ENCODE peak calls at places on chromosomes 13 and 19, in nine cellular contexts. One of them, this sample, is unnamed.

GRCh38 chr19:13764101-13764807 is at the start of gene MRI1:
- DNase-seq in fibroblast of lung: peak
- DNase-seq in mesenchymal stem cell: peak
- DNase-seq in kidney: peak
- DNase-seq in neural progenitor cell: peak
- DNase-seq in endodermal cell: peak
- DNase-seq in mammary epithelial cell: peak
- DNase-seq in PC-3: peak
- DNase-seq in trophoblast cell: peak
- DNase-seq in this sample: peak

GRCh38 chr19:18833141-18833476 is 1.4 kb downstream of the UPF1 start:
- DNase-seq in mammary epithelial cell: no peak
- DNase-seq in fibroblast of lung: peak
- DNase-seq in PC-3: peak
- DNase-seq in endodermal cell: no peak
- DNase-seq in neural progenitor cell: no peak
- DNase-seq in mesenchymal stem cell: peak
- DNase-seq in trophoblast cell: peak
- DNase-seq in kidney: no peak
- DNase-seq in this sample: no peak

GRCh38 chr13:110006304-110006703 is 219.9 kb upstream of the IRS2 start:
- DNase-seq in fibroblast of lung: no peak
- DNase-seq in endodermal cell: no peak
- DNase-seq in kidney: no peak
- DNase-seq in mammary epithelial cell: peak
- DNase-seq in neural progenitor cell: no peak
- DNase-seq in mesenchymal stem cell: no peak
- DNase-seq in PC-3: peak
- DNase-seq in trophoblast cell: peak
- DNase-seq in this sample: peak

GRCh38 chr19:21423057-21424041 is 26.4 kb downstream of the ZNF493 start:
- DNase-seq in kidney: no peak
- DNase-seq in mesenchymal stem cell: no peak
- DNase-seq in fibroblast of lung: no peak
- DNase-seq in PC-3: no peak
- DNase-seq in endodermal cell: no peak
- DNase-seq in trophoblast cell: peak
- DNase-seq in mammary epithelial cell: no peak
- DNase-seq in neural progenitor cell: no peak
- DNase-seq in this sample: no peak

GRCh38 chr13:42990147-42990990 is 1.7 kb downstream of the EPSTI1 start:
- DNase-seq in kidney: no peak
- DNase-seq in trophoblast cell: peak
- DNase-seq in mesenchymal stem cell: peak
- DNase-seq in PC-3: no peak
- DNase-seq in neural progenitor cell: no peak
- DNase-seq in mammary epithelial cell: no peak
- DNase-seq in endodermal cell: no peak
- DNase-seq in fibroblast of lung: peak
- DNase-seq in this sample: no peak

GRCh38 chr13:93226623-93227279 is at the start of gene GPC6:
- DNase-seq in fibroblast of lung: peak
- DNase-seq in PC-3: peak
- DNase-seq in mammary epithelial cell: peak
- DNase-seq in mesenchymal stem cell: peak
- DNase-seq in kidney: peak
- DNase-seq in endodermal cell: peak
- DNase-seq in neural progenitor cell: peak
- DNase-seq in trophoblast cell: no peak
- DNase-seq in this sample: peak

GRCh38 chr13:67443901-67444300 is 213.8 kb upstream of the PCDH9 start:
- DNase-seq in PC-3: no peak
- DNase-seq in mammary epithelial cell: no peak
- DNase-seq in fibroblast of lung: no peak
- DNase-seq in kidney: no peak
- DNase-seq in neural progenitor cell: no peak
- DNase-seq in trophoblast cell: no peak
- DNase-seq in mesenchymal stem cell: no peak
- DNase-seq in endodermal cell: no peak
- DNase-seq in this sample: no peak

GRCh38 chr19:43605875-43606568 is 5.9 kb upstream of the SRRM5 start:
- DNase-seq in PC-3: no peak
- DNase-seq in endodermal cell: no peak
- DNase-seq in fibroblast of lung: no peak
- DNase-seq in trophoblast cell: no peak
- DNase-seq in neural progenitor cell: no peak
- DNase-seq in mammary epithelial cell: no peak
- DNase-seq in mesenchymal stem cell: no peak
- DNase-seq in kidney: no peak
- DNase-seq in this sample: no peak

GRCh38 chr19:1278713-1279112 is 3.4 kb downstream of the FAM174C start:
- DNase-seq in kidney: no peak
- DNase-seq in fibroblast of lung: no peak
- DNase-seq in trophoblast cell: no peak
- DNase-seq in neural progenitor cell: no peak
- DNase-seq in mesenchymal stem cell: no peak
- DNase-seq in endodermal cell: no peak
- DNase-seq in PC-3: no peak
- DNase-seq in mammary epithelial cell: no peak
- DNase-seq in this sample: no peak

GRCh38 chr19:45716314-45717130 is 14.2 kb downstream of the FBXO46 start:
- DNase-seq in neural progenitor cell: peak
- DNase-seq in fibroblast of lung: peak
- DNase-seq in PC-3: peak
- DNase-seq in mammary epithelial cell: peak
- DNase-seq in kidney: no peak
- DNase-seq in trophoblast cell: peak
- DNase-seq in endodermal cell: peak
- DNase-seq in mesenchymal stem cell: peak
- DNase-seq in this sample: no peak

GRCh38 chr19:40247178-40247577 is 20.7 kb upstream of the CCNP start:
- DNase-seq in trophoblast cell: no peak
- DNase-seq in mesenchymal stem cell: no peak
- DNase-seq in neural progenitor cell: no peak
- DNase-seq in PC-3: no peak
- DNase-seq in kidney: peak
- DNase-seq in mammary epithelial cell: no peak
- DNase-seq in fibroblast of lung: no peak
- DNase-seq in endodermal cell: no peak
- DNase-seq in this sample: no peak

GRCh38 chr19:17673937-17674799 is 14.0 kb downstream of the UNC13A start:
- DNase-seq in PC-3: no peak
- DNase-seq in trophoblast cell: no peak
- DNase-seq in mammary epithelial cell: no peak
- DNase-seq in mesenchymal stem cell: no peak
- DNase-seq in fibroblast of lung: no peak
- DNase-seq in kidney: no peak
- DNase-seq in endodermal cell: no peak
- DNase-seq in neural progenitor cell: no peak
- DNase-seq in this sample: no peak
- H3K9ac ChIP-seq in PC-3: no peak
- H3K9ac ChIP-seq in trophoblast cell: no peak
- H3K9ac ChIP-seq in mammary epithelial cell: no peak
- H3K9ac ChIP-seq in mesenchymal stem cell: no peak
- H3K9ac ChIP-seq in fibroblast of lung: no peak
- H3K9ac ChIP-seq in kidney: no peak
- H3K9ac ChIP-seq in endodermal cell: no peak
- H3K9ac ChIP-seq in neural progenitor cell: no peak
- H3K9ac ChIP-seq in this sample: no peak

GRCh38 chr19:6460099-6460884 is 700 bp upstream of the SLC25A23 start:
- DNase-seq in endodermal cell: peak
- DNase-seq in mammary epithelial cell: peak
- DNase-seq in kidney: peak
- DNase-seq in neural progenitor cell: peak
- DNase-seq in PC-3: peak
- DNase-seq in trophoblast cell: peak
- DNase-seq in fibroblast of lung: peak
- DNase-seq in mesenchymal stem cell: peak
- DNase-seq in this sample: peak

GRCh38 chr19:6458695-6459355 is 767 bp downstream of the SLC25A23 start:
- DNase-seq in kidney: no peak
- DNase-seq in mammary epithelial cell: no peak
- DNase-seq in trophoblast cell: peak
- DNase-seq in endodermal cell: peak
- DNase-seq in neural progenitor cell: peak
- DNase-seq in mesenchymal stem cell: no peak
- DNase-seq in fibroblast of lung: no peak
- DNase-seq in PC-3: peak
- DNase-seq in this sample: no peak

GRCh38 chr19:6455924-6456323 is 3.7 kb downstream of the SLC25A23 start:
- DNase-seq in mammary epithelial cell: no peak
- DNase-seq in neural progenitor cell: no peak
- DNase-seq in fibroblast of lung: no peak
- DNase-seq in trophoblast cell: no peak
- DNase-seq in PC-3: no peak
- DNase-seq in kidney: no peak
- DNase-seq in endodermal cell: no peak
- DNase-seq in mesenchymal stem cell: no peak
- DNase-seq in this sample: no peak

GRCh38 chr19:6459356-6460098 is at the start of gene SLC25A23:
- DNase-seq in neural progenitor cell: peak
- DNase-seq in fibroblast of lung: peak
- DNase-seq in PC-3: peak
- DNase-seq in endodermal cell: peak
- DNase-seq in kidney: peak
- DNase-seq in mammary epithelial cell: peak
- DNase-seq in trophoblast cell: peak
- DNase-seq in mesenchymal stem cell: peak
- DNase-seq in this sample: peak

DNA sequence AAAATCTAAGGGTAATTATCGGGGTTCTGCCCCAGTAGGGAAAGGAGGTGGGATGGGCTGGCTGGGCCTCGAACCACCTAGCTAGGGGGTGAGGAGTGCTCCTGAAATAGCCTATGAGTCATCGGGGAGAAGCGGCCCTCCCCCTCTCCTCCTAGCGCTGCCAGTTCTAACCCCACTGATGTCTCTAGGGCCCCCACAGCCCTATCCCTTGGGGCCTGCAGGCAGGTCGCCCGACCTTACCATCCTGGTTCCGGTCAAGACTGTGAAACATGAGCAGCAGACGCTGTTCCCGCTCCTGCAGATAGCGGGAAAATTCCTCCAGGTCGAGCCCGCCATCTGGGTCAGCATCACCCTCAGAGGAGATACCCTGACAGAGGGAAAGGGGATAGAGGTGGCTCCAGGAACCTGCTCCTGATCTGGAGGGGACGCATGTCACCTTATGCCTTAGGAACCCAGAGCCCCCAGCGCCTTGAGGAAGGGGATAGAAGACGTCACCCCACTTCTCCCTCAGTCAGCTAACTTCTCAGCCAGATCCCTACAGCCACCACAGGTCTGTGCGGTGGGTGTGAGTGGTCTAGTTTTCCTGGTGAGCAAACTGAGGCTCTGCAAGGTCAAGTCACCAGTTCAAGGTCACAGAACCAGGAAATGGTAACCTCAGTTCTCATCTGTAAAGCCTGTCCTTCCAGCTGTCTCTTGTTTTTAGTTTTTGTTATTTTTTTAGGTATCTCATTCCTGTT is 1.5 kb downstream of the SLC25A23 start:
- DNase-seq in kidney: no peak
- DNase-seq in mesenchymal stem cell: no peak
- DNase-seq in neural progenitor cell: no peak
- DNase-seq in PC-3: no peak
- DNase-seq in fibroblast of lung: no peak
- DNase-seq in endodermal cell: no peak
- DNase-seq in trophoblast cell: no peak
- DNase-seq in mammary epithelial cell: no peak
- DNase-seq in this sample: no peak
- H3K9ac ChIP-seq in kidney: peak
- H3K9ac ChIP-seq in mesenchymal stem cell: no peak
- H3K9ac ChIP-seq in neural progenitor cell: no peak
- H3K9ac ChIP-seq in PC-3: no peak
- H3K9ac ChIP-seq in fibroblast of lung: no peak
- H3K9ac ChIP-seq in endodermal cell: no peak
- H3K9ac ChIP-seq in trophoblast cell: no peak
- H3K9ac ChIP-seq in mammary epithelial cell: no peak
- H3K9ac ChIP-seq in this sample: no peak

GRCh38 chr19:38878575-38879399 is 712 bp upstream of the RINL start:
- DNase-seq in neural progenitor cell: no peak
- DNase-seq in trophoblast cell: no peak
- DNase-seq in kidney: no peak
- DNase-seq in mammary epithelial cell: no peak
- DNase-seq in mesenchymal stem cell: no peak
- DNase-seq in PC-3: no peak
- DNase-seq in fibroblast of lung: no peak
- DNase-seq in endodermal cell: no peak
- DNase-seq in this sample: no peak
- H3K9ac ChIP-seq in neural progenitor cell: no peak
- H3K9ac ChIP-seq in trophoblast cell: no peak
- H3K9ac ChIP-seq in kidney: no peak
- H3K9ac ChIP-seq in mammary epithelial cell: no peak
- H3K9ac ChIP-seq in mesenchymal stem cell: no peak
- H3K9ac ChIP-seq in PC-3: no peak
- H3K9ac ChIP-seq in fibroblast of lung: no peak
- H3K9ac ChIP-seq in endodermal cell: no peak
- H3K9ac ChIP-seq in this sample: no peak

GRCh38 chr19:5683177-5683886 is 2.5 kb downstream of the HSD11B1L start:
- DNase-seq in PC-3: no peak
- DNase-seq in fibroblast of lung: no peak
- DNase-seq in mesenchymal stem cell: no peak
- DNase-seq in endodermal cell: no peak
- DNase-seq in kidney: no peak
- DNase-seq in mammary epithelial cell: no peak
- DNase-seq in trophoblast cell: peak
- DNase-seq in neural progenitor cell: no peak
- DNase-seq in this sample: no peak

GRCh38 chr19:5684694-5685430 is 4.0 kb downstream of the HSD11B1L start:
- DNase-seq in PC-3: no peak
- DNase-seq in fibroblast of lung: no peak
- DNase-seq in neural progenitor cell: no peak
- DNase-seq in mammary epithelial cell: no peak
- DNase-seq in trophoblast cell: no peak
- DNase-seq in mesenchymal stem cell: no peak
- DNase-seq in endodermal cell: peak
- DNase-seq in kidney: peak
- DNase-seq in this sample: no peak

GRCh38 chr19:5687360-5688198 is 2.5 kb upstream of the RPL36 start:
- DNase-seq in fibroblast of lung: no peak
- DNase-seq in kidney: no peak
- DNase-seq in mesenchymal stem cell: no peak
- DNase-seq in PC-3: no peak
- DNase-seq in endodermal cell: peak
- DNase-seq in neural progenitor cell: no peak
- DNase-seq in mammary epithelial cell: no peak
- DNase-seq in trophoblast cell: no peak
- DNase-seq in this sample: no peak

GRCh38 chr19:5686647-5687359 is 3.3 kb upstream of the RPL36 start:
- DNase-seq in neural progenitor cell: peak
- DNase-seq in mammary epithelial cell: peak
- DNase-seq in mesenchymal stem cell: peak
- DNase-seq in endodermal cell: peak
- DNase-seq in fibroblast of lung: peak
- DNase-seq in kidney: peak
- DNase-seq in trophoblast cell: peak
- DNase-seq in PC-3: peak
- DNase-seq in this sample: peak

DNA sequence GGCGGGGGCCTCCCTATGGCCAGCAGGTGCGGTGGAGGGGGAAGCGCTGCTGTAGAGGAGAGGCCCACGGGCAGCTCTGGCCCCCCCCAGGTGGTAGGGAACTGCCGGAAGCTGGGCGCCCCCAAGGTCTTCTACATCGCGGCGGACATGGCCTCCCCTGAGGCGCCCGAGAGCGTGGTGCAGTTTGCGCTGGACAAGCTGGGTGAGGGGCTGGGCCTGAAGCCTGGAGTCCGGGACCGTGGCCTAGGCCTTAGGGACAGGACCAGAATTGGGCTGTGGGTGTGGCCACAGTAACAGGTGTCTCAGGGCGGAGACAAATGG is 3.8 kb upstream of the RPL36 start:
- DNase-seq in mammary epithelial cell: no peak
- DNase-seq in neural progenitor cell: no peak
- DNase-seq in endodermal cell: no peak
- DNase-seq in kidney: no peak
- DNase-seq in trophoblast cell: no peak
- DNase-seq in PC-3: no peak
- DNase-seq in fibroblast of lung: no peak
- DNase-seq in mesenchymal stem cell: no peak
- DNase-seq in this sample: no peak
- H3K9ac ChIP-seq in mammary epithelial cell: no peak
- H3K9ac ChIP-seq in neural progenitor cell: no peak
- H3K9ac ChIP-seq in endodermal cell: no peak
- H3K9ac ChIP-seq in kidney: no peak
- H3K9ac ChIP-seq in trophoblast cell: no peak
- H3K9ac ChIP-seq in PC-3: no peak
- H3K9ac ChIP-seq in fibroblast of lung: no peak
- H3K9ac ChIP-seq in mesenchymal stem cell: no peak
- H3K9ac ChIP-seq in this sample: no peak

This sample was measured in astrocyte.